ENCODE peak calls at places on chromosomes 1 and 21, in five cellular contexts. S, Q, Z, M and L are unnamed samples.

GRCh38 chr21:44018813-44019567 is 6.9 kb downstream of the TRAPPC10 start:
- DNase-seq in Z (no peak), M (no peak), Q (no peak), S (no peak), L (no peak)

GRCh38 chr1:84683508-84683907 is 6.8 kb downstream of the SSX2IP start:
- DNase-seq in M (no peak), S (no peak), Q (no peak), Z (no peak), L (no peak)

GRCh38 chr1:18661404-18662285 is 31.0 kb downstream of the PAX7 start:
- DNase-seq in Q (no peak), M (no peak), Z (no peak), S (peak; percentile 73), L (no peak)

GRCh38 chr1:172746091-172746949 is 87.4 kb downstream of the FASLG start:
- DNase-seq in Q (peak; percentile 70), Z (peak; percentile 97), S (no peak), M (peak; percentile 90), L (no peak)

GRCh38 chr1:18974005-18974404 is 17.5 kb upstream of the IFFO2 start:
- DNase-seq in M (no peak), Z (no peak), S (no peak), Q (no peak), L (no peak)

GRCh38 chr21:43923391-43923790 is 58.4 kb downstream of the AGPAT3 start:
- DNase-seq in M (no peak), S (no peak), Z (peak; percentile 38), Q (no peak), L (no peak)

GRCh38 chr1:15852036-15852827 is 4.7 kb downstream of the SPEN start:
- DNase-seq in Z (peak; percentile 50), Q (no peak), M (peak; percentile 50), S (no peak), L (no peak)

GRCh38 chr1:86445919-86446318 is 21.9 kb downstream of the CLCA2 start:
- DNase-seq in Q (no peak), Z (no peak), S (no peak), M (no peak), L (no peak)

GRCh38 chr1:184270556-184270955 is 116.3 kb upstream of the C1orf21 start:
- DNase-seq in M (no peak), S (peak; percentile 53), Z (peak; percentile 5), Q (no peak), L (peak; percentile 69)

GRCh38 chr1:25796807-25797458 is 3.1 kb upstream of the SELENON start:
- DNase-seq in M (peak; percentile 83), Q (peak; percentile 91), Z (peak; percentile 81), S (peak; percentile 91), L (peak; percentile 95)

GRCh38 chr1:25799346-25799720 is 660 bp upstream of the SELENON start:
- DNase-seq in Q (no peak), M (no peak), Z (no peak), S (no peak), L (no peak)

GRCh38 chr1:25797939-25798338 is 2.1 kb upstream of the SELENON start:
- DNase-seq in Z (peak; percentile 64), M (peak; percentile 43), S (peak; percentile 76), Q (no peak), L (peak; percentile 83)

GRCh38 chr1:25799758-25800537 is at the start of gene SELENON:
- DNase-seq in S (peak; percentile 90), Q (peak; percentile 75), M (peak; percentile 41), Z (peak; percentile 66), L (peak; percentile 91)

DNA sequence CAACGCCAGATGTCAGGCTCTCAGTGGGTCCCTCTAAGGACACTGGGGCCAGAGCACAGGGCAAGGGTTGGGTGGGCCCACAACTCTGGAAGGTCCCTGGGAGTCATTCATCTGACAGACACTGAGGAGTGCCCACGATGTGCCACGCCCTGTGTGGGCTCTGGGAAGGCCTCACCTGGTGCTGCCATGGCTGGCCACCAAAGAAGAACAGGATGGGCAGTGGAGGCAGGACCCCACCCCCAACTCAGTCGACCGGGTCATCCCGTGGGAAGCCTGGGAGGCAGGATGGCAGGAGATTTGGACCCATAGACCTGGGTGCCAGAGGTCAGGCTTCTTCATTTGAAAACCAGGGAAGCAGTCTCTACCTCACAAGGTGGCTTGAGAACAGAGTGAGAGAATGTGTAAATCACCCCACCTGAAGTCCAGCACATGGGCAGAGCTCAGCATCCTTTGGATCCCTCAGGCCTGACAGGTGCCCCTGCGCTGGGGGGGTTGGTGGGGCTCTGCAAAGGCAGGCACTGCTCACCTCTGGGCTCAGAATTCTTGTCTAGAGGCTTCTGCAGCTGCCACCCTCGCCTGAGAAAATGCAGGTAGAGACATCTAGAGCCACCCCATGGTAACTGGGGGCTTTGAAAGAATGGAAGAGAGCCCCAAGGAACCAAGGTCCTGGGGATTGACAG is 1.2 kb upstream of the SELENON start:
- DNase-seq in M (no peak), Z (no peak), Q (no peak), S (no peak), L (no peak)
- TF ChIP-seq EZH2phosphoT487 in M (no peak), Z (no peak), Q (no peak), S (no peak), L (no peak)

DNA sequence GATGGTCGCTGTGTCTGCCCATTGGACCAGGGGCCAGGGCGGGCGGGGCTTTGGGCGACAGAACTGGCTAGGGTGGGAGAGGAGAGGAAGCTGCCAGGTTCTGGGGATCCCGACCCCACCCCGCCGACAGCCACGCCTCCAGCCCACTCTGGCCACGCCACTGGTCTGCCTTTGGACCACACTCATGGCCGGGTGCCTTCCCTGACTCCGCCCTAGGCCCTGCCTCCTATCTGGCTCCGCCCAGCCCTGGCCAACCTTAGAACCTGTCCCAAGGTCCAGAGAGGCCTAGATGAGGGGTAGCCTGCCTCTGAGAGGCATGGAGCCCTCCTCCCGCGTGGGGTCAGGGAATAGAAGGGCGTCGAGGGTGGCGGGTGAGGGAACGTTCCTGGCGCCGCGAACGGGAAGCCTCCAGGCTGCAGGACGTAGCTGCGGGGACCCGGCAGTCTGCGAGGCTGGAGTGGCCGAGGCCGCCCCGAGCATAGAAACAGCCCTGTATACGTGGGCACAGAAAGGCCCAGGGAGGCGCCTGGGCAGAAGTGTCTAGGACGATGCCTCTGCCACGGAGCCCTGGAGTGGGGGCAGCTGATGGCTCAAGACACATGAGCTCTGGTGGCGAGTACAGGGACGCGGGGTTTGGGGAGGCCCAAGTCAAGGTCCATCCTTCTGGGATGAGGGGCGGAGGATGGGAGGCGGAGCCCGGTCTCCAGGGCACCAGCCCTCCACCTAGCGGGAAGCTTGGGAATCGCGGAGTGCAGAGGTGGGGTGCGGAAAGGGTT is 11.5 kb upstream of the COL16A1 start:
- DNase-seq in Z (peak; percentile 94), Q (peak; percentile 96), S (peak; percentile 93), M (peak; percentile 10), L (peak; percentile 97)
- TF ChIP-seq EZH2phosphoT487 in Z (no peak), Q (no peak), S (no peak), M (no peak), L (no peak)

GRCh38 chr1:74847720-74848119 is 114.8 kb downstream of the TYW3 start:
- DNase-seq in Z (no peak), M (no peak), Q (no peak), S (no peak), L (no peak)
- TF ChIP-seq EZH2phosphoT487 in Z (no peak), M (no peak), Q (no peak), S (no peak), L (no peak)

GRCh38 chr1:237133921-237134320 is 91.9 kb downstream of the RYR2 start:
- DNase-seq in M (no peak), Z (no peak), S (no peak), Q (no peak), L (no peak)
- TF ChIP-seq EZH2phosphoT487 in M (no peak), Z (no peak), S (no peak), Q (no peak), L (no peak)

DNA sequence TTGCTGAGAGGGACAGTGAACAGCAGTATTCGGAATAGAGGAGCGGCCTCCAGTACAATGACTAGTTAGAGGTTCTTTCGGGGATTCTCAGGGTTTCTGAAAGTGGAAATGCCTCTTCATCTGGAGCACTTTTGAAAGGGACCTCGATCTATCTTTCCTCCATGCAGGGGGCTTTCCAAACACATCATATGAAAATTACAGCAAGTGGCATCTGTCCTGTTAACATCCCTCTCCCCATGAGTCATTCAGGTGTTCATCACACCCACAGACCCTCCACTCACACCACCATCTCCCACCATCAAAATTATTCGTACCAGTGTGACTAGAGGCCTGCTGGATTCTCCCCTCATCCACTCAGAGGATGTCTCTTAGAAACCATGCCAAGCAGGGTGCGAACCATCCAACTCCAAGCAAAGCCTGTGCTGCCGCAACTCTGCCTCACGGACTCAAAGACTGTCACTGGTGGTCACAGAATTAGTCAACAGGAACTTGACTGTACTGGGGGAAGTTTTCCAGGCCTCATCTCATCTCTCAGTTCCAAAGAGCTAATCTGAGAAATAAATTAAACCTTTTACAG is 211.1 kb downstream of the MRPL39 start:
- DNase-seq in Z (no peak), Q (no peak), M (no peak), S (no peak), L (no peak)
- TF ChIP-seq EZH2phosphoT487 in Z (no peak), Q (no peak), M (no peak), S (no peak), L (no peak)